ENCODE peak calls at places on chromosomes 16 and 17, in six cellular contexts. One of them, this sample, is unnamed.

GRCh38 chr17:80294653-80295052 is 34.0 kb downstream of the RNF213 start:
- DNase-seq in CD8-positive, alpha-beta T cell: no peak
- DNase-seq in AG09319: no peak
- DNase-seq in choroid plexus epithelial cell: no peak
- DNase-seq in neural progenitor cell: no peak
- DNase-seq in cardiac muscle cell: no peak
- DNase-seq in this sample: no peak

GRCh38 chr16:86524029-86524428 is 13.7 kb downstream of the FOXF1 start:
- DNase-seq in CD8-positive, alpha-beta T cell: no peak
- DNase-seq in choroid plexus epithelial cell: no peak
- DNase-seq in cardiac muscle cell: no peak
- DNase-seq in AG09319: no peak
- DNase-seq in neural progenitor cell: no peak
- DNase-seq in this sample: no peak

GRCh38 chr17:19738757-19739156 is 9.3 kb downstream of the ALDH3A1 start:
- DNase-seq in AG09319: no peak
- DNase-seq in choroid plexus epithelial cell: no peak
- DNase-seq in CD8-positive, alpha-beta T cell: no peak
- DNase-seq in cardiac muscle cell: no peak
- DNase-seq in neural progenitor cell: no peak
- DNase-seq in this sample: no peak

GRCh38 chr16:17331071-17331521 is 139.7 kb downstream of the XYLT1 start:
- DNase-seq in CD8-positive, alpha-beta T cell: no peak
- DNase-seq in neural progenitor cell: no peak
- DNase-seq in cardiac muscle cell: no peak
- DNase-seq in choroid plexus epithelial cell: no peak
- DNase-seq in AG09319: peak
- DNase-seq in this sample: no peak

GRCh38 chr16:85928411-85928820 is 29.5 kb downstream of the IRF8 start:
- DNase-seq in choroid plexus epithelial cell: peak
- DNase-seq in CD8-positive, alpha-beta T cell: no peak
- DNase-seq in cardiac muscle cell: peak
- DNase-seq in neural progenitor cell: no peak
- DNase-seq in AG09319: peak
- DNase-seq in this sample: no peak

GRCh38 chr16:55488306-55488705 is 9.3 kb downstream of the MMP2 start:
- DNase-seq in CD8-positive, alpha-beta T cell: no peak
- DNase-seq in neural progenitor cell: no peak
- DNase-seq in choroid plexus epithelial cell: no peak
- DNase-seq in AG09319: no peak
- DNase-seq in cardiac muscle cell: no peak
- DNase-seq in this sample: no peak

GRCh38 chr17:10737168-10737622 is 7.4 kb upstream of the TMEM220 start:
- DNase-seq in neural progenitor cell: peak
- DNase-seq in cardiac muscle cell: peak
- DNase-seq in AG09319: peak
- DNase-seq in choroid plexus epithelial cell: peak
- DNase-seq in CD8-positive, alpha-beta T cell: no peak
- DNase-seq in this sample: no peak

GRCh38 chr17:34542700-34543336 is 36.6 kb upstream of the TMEM132E start:
- DNase-seq in choroid plexus epithelial cell: peak
- DNase-seq in AG09319: no peak
- DNase-seq in cardiac muscle cell: peak
- DNase-seq in CD8-positive, alpha-beta T cell: peak
- DNase-seq in neural progenitor cell: peak
- DNase-seq in this sample: no peak

GRCh38 chr17:7356072-7356549 is 1.2 kb downstream of the TMEM95 start:
- DNase-seq in choroid plexus epithelial cell: peak
- DNase-seq in neural progenitor cell: peak
- DNase-seq in AG09319: no peak
- DNase-seq in cardiac muscle cell: peak
- DNase-seq in CD8-positive, alpha-beta T cell: peak
- DNase-seq in this sample: no peak

GRCh38 chr17:83091257-83092141 is 12.1 kb downstream of the METRNL start:
- DNase-seq in cardiac muscle cell: no peak
- DNase-seq in AG09319: no peak
- DNase-seq in choroid plexus epithelial cell: no peak
- DNase-seq in CD8-positive, alpha-beta T cell: no peak
- DNase-seq in neural progenitor cell: no peak
- DNase-seq in this sample: peak

GRCh38 chr16:58021661-58022551 is 3.6 kb upstream of the MMP15 start:
- DNase-seq in cardiac muscle cell: peak
- DNase-seq in CD8-positive, alpha-beta T cell: no peak
- DNase-seq in neural progenitor cell: no peak
- DNase-seq in choroid plexus epithelial cell: peak
- DNase-seq in AG09319: no peak
- DNase-seq in this sample: peak

GRCh38 chr17:39231587-39232551 is 6.1 kb upstream of the STAC2 start:
- DNase-seq in AG09319: no peak
- DNase-seq in CD8-positive, alpha-beta T cell: peak
- DNase-seq in neural progenitor cell: peak
- DNase-seq in cardiac muscle cell: peak
- DNase-seq in choroid plexus epithelial cell: peak
- DNase-seq in this sample: no peak

GRCh38 chr16:88939814-88940195 is 37.2 kb downstream of the CBFA2T3 start:
- DNase-seq in cardiac muscle cell: no peak
- DNase-seq in choroid plexus epithelial cell: no peak
- DNase-seq in CD8-positive, alpha-beta T cell: no peak
- DNase-seq in neural progenitor cell: no peak
- DNase-seq in AG09319: no peak
- DNase-seq in this sample: no peak
- TF ChIP-seq CTCF in cardiac muscle cell: no peak
- TF ChIP-seq CTCF in choroid plexus epithelial cell: no peak
- TF ChIP-seq CTCF in CD8-positive, alpha-beta T cell: no peak
- TF ChIP-seq CTCF in neural progenitor cell: no peak
- TF ChIP-seq CTCF in AG09319: no peak
- TF ChIP-seq CTCF in this sample: no peak

DNA sequence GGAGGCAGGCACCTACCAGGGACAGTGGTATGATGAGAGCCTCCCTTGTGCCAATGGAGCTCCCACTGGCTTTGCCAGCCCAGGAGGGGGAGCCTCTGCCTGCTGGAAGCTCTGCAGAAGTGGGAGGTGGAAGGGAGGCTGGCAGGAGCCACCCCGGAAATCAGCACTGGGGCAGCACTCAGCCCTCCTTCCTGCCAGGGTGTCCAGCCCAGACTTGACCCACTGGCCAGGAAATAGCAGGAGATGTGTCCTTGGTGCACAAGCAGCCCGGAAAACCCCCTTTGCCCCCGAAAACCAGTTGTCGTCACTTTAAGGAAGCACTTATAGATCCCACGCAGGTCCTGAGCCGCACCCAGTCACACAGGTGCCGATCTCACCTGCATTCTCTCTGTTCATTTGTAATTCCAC is 49.3 kb upstream of the CACNG4 start:
- DNase-seq in choroid plexus epithelial cell: peak
- DNase-seq in CD8-positive, alpha-beta T cell: no peak
- DNase-seq in cardiac muscle cell: no peak
- DNase-seq in AG09319: no peak
- DNase-seq in neural progenitor cell: peak
- DNase-seq in this sample: peak
- TF ChIP-seq CTCF in choroid plexus epithelial cell: peak
- TF ChIP-seq CTCF in CD8-positive, alpha-beta T cell: no peak
- TF ChIP-seq CTCF in cardiac muscle cell: no peak
- TF ChIP-seq CTCF in AG09319: peak
- TF ChIP-seq CTCF in neural progenitor cell: peak
- TF ChIP-seq CTCF in this sample: peak

DNA sequence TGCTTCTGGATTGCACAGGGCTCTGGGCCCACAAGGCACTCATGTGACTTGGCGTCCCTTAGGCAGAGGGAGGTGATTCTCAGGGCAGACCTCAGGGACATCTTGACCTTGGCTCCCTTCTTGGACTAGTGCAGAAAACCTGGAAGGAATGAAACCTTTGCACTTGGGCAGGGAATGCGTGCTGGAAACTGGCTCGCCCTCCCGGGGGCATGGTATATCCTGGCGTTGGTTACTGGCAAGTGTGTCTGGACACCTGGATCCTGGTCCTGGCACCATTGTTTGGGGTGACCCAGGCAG is 63.5 kb upstream of the LGALS9 start:
- DNase-seq in choroid plexus epithelial cell: no peak
- DNase-seq in AG09319: no peak
- DNase-seq in CD8-positive, alpha-beta T cell: no peak
- DNase-seq in cardiac muscle cell: no peak
- DNase-seq in neural progenitor cell: no peak
- DNase-seq in this sample: no peak
- TF ChIP-seq CTCF in choroid plexus epithelial cell: no peak
- TF ChIP-seq CTCF in AG09319: no peak
- TF ChIP-seq CTCF in CD8-positive, alpha-beta T cell: no peak
- TF ChIP-seq CTCF in cardiac muscle cell: no peak
- TF ChIP-seq CTCF in neural progenitor cell: no peak
- TF ChIP-seq CTCF in this sample: no peak

GRCh38 chr17:1724351-1724868 is at the start of gene WDR81:
- DNase-seq in choroid plexus epithelial cell: peak
- DNase-seq in cardiac muscle cell: peak
- DNase-seq in neural progenitor cell: peak
- DNase-seq in CD8-positive, alpha-beta T cell: peak
- DNase-seq in AG09319: peak
- DNase-seq in this sample: no peak

GRCh38 chr17:1726626-1727257 is 2.2 kb downstream of the WDR81 start:
- DNase-seq in CD8-positive, alpha-beta T cell: no peak
- DNase-seq in cardiac muscle cell: no peak
- DNase-seq in choroid plexus epithelial cell: no peak
- DNase-seq in neural progenitor cell: no peak
- DNase-seq in AG09319: no peak
- DNase-seq in this sample: no peak

GRCh38 chr17:1725642-1726511 is 1.4 kb downstream of the WDR81 start:
- DNase-seq in choroid plexus epithelial cell: no peak
- DNase-seq in neural progenitor cell: no peak
- DNase-seq in CD8-positive, alpha-beta T cell: no peak
- DNase-seq in AG09319: no peak
- DNase-seq in cardiac muscle cell: no peak
- DNase-seq in this sample: no peak

GRCh38 chr17:1727258-1727789 is 2.8 kb downstream of the WDR81 start:
- DNase-seq in AG09319: no peak
- DNase-seq in CD8-positive, alpha-beta T cell: no peak
- DNase-seq in neural progenitor cell: no peak
- DNase-seq in choroid plexus epithelial cell: no peak
- DNase-seq in cardiac muscle cell: no peak
- DNase-seq in this sample: no peak

GRCh38 chr17:1724869-1725641 is 551 bp downstream of the WDR81 start:
- DNase-seq in cardiac muscle cell: no peak
- DNase-seq in choroid plexus epithelial cell: no peak
- DNase-seq in neural progenitor cell: peak
- DNase-seq in AG09319: no peak
- DNase-seq in CD8-positive, alpha-beta T cell: no peak
- DNase-seq in this sample: no peak
- TF ChIP-seq CTCF in cardiac muscle cell: no peak
- TF ChIP-seq CTCF in choroid plexus epithelial cell: no peak
- TF ChIP-seq CTCF in neural progenitor cell: no peak
- TF ChIP-seq CTCF in AG09319: no peak
- TF ChIP-seq CTCF in CD8-positive, alpha-beta T cell: no peak
- TF ChIP-seq CTCF in this sample: no peak

GRCh38 chr17:12348476-12348875 is 317.2 kb upstream of the MYOCD start:
- DNase-seq in AG09319: no peak
- DNase-seq in CD8-positive, alpha-beta T cell: no peak
- DNase-seq in cardiac muscle cell: no peak
- DNase-seq in choroid plexus epithelial cell: peak
- DNase-seq in neural progenitor cell: no peak
- DNase-seq in this sample: no peak

GRCh38 chr17:12342161-12342560 is 321.5 kb downstream of the MAP2K4 start:
- DNase-seq in cardiac muscle cell: no peak
- DNase-seq in neural progenitor cell: no peak
- DNase-seq in AG09319: no peak
- DNase-seq in choroid plexus epithelial cell: no peak
- DNase-seq in CD8-positive, alpha-beta T cell: no peak
- DNase-seq in this sample: no peak

GRCh38 chr17:12342609-12343248 is 322.1 kb downstream of the MAP2K4 start:
- DNase-seq in choroid plexus epithelial cell: peak
- DNase-seq in AG09319: no peak
- DNase-seq in neural progenitor cell: peak
- DNase-seq in CD8-positive, alpha-beta T cell: no peak
- DNase-seq in cardiac muscle cell: peak
- DNase-seq in this sample: no peak
- TF ChIP-seq CTCF in choroid plexus epithelial cell: peak
- TF ChIP-seq CTCF in AG09319: peak
- TF ChIP-seq CTCF in neural progenitor cell: peak
- TF ChIP-seq CTCF in CD8-positive, alpha-beta T cell: no peak
- TF ChIP-seq CTCF in cardiac muscle cell: peak
- TF ChIP-seq CTCF in this sample: peak

DNA sequence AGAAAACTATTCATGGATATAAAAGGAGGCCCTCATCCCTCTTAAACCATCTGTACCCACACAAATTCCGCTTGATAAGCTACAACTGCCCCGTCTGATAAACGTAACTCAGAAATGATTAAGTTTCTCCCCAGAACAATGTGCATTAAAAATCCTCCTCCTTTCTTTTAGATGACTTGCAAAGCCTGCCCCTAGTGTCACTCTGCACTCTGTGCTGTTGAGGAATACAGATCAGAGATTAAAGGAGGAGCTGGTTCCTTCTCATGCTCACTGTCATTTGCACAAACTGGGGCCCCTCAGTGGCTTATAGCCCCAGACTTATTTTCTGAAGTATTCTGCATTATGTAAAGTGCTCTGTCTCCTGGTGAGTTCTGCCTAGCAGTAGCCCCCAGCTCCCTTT is 33.3 kb downstream of the CDRT15 start:
- DNase-seq in AG09319: no peak
- DNase-seq in choroid plexus epithelial cell: peak
- DNase-seq in neural progenitor cell: peak
- DNase-seq in CD8-positive, alpha-beta T cell: no peak
- DNase-seq in cardiac muscle cell: no peak
- DNase-seq in this sample: no peak
- TF ChIP-seq CTCF in AG09319: peak
- TF ChIP-seq CTCF in choroid plexus epithelial cell: peak
- TF ChIP-seq CTCF in neural progenitor cell: peak
- TF ChIP-seq CTCF in CD8-positive, alpha-beta T cell: peak
- TF ChIP-seq CTCF in cardiac muscle cell: peak
- TF ChIP-seq CTCF in this sample: peak

GRCh38 chr17:18005496-18005895 is 32.8 kb downstream of the DRC3 start:
- DNase-seq in CD8-positive, alpha-beta T cell: no peak
- DNase-seq in AG09319: no peak
- DNase-seq in choroid plexus epithelial cell: no peak
- DNase-seq in cardiac muscle cell: no peak
- DNase-seq in neural progenitor cell: no peak
- DNase-seq in this sample: no peak

GRCh38 chr17:18004345-18004744 is 31.7 kb downstream of the DRC3 start:
- DNase-seq in choroid plexus epithelial cell: no peak
- DNase-seq in AG09319: no peak
- DNase-seq in CD8-positive, alpha-beta T cell: no peak
- DNase-seq in neural progenitor cell: no peak
- DNase-seq in cardiac muscle cell: no peak
- DNase-seq in this sample: no peak

GRCh38 chr17:18006495-18007239 is 32.3 kb downstream of the ATPAF2 start:
- DNase-seq in neural progenitor cell: peak
- DNase-seq in choroid plexus epithelial cell: no peak
- DNase-seq in AG09319: no peak
- DNase-seq in CD8-positive, alpha-beta T cell: no peak
- DNase-seq in cardiac muscle cell: no peak
- DNase-seq in this sample: no peak

GRCh38 chr17:18002171-18002570 is 29.5 kb downstream of the DRC3 start:
- DNase-seq in CD8-positive, alpha-beta T cell: no peak
- DNase-seq in AG09319: no peak
- DNase-seq in cardiac muscle cell: peak
- DNase-seq in choroid plexus epithelial cell: no peak
- DNase-seq in neural progenitor cell: no peak
- DNase-seq in this sample: no peak

GRCh38 chr17:18004901-18005305 is 32.2 kb downstream of the DRC3 start:
- DNase-seq in cardiac muscle cell: no peak
- DNase-seq in neural progenitor cell: peak
- DNase-seq in AG09319: no peak
- DNase-seq in CD8-positive, alpha-beta T cell: no peak
- DNase-seq in choroid plexus epithelial cell: no peak
- DNase-seq in this sample: no peak
- TF ChIP-seq CTCF in cardiac muscle cell: peak
- TF ChIP-seq CTCF in neural progenitor cell: peak
- TF ChIP-seq CTCF in AG09319: no peak
- TF ChIP-seq CTCF in CD8-positive, alpha-beta T cell: no peak
- TF ChIP-seq CTCF in choroid plexus epithelial cell: peak
- TF ChIP-seq CTCF in this sample: peak

This sample was measured in foreskin keratinocyte.